ENCODE peak calls at places on chromosomes 2 and 18, in four cellular contexts. One of them, this sample, is unnamed.

GRCh38 chr2:7595181-7595580 is 678.0 kb downstream of the RNF144A start:
- DNase-seq in GM12878: no peak
- DNase-seq in HepG2: no peak
- DNase-seq in H1: no peak
- DNase-seq in this sample: no peak

GRCh38 chr18:3727260-3727659 is 277.3 kb downstream of the TGIF1 start:
- DNase-seq in GM12878: no peak
- DNase-seq in HepG2: no peak
- DNase-seq in H1: no peak
- DNase-seq in this sample: no peak

GRCh38 chr2:230134496-230135073 is 65.9 kb upstream of the SLC16A14 start:
- DNase-seq in GM12878: no peak
- DNase-seq in HepG2: no peak
- DNase-seq in H1: no peak
- DNase-seq in this sample: no peak

GRCh38 chr2:119820275-119820674 is 60.6 kb downstream of the PTPN4 start:
- DNase-seq in GM12878: no peak
- DNase-seq in HepG2: no peak
- DNase-seq in H1: no peak
- DNase-seq in this sample: peak; percentile 41

GRCh38 chr18:25056456-25056855 is 295.5 kb downstream of the ZNF521 start:
- DNase-seq in GM12878: no peak
- DNase-seq in HepG2: no peak
- DNase-seq in H1: no peak
- DNase-seq in this sample: no peak

GRCh38 chr18:35661483-35662146 is 80.1 kb downstream of the GALNT1 start:
- DNase-seq in GM12878: no peak
- DNase-seq in HepG2: peak; percentile 17
- DNase-seq in H1: no peak
- DNase-seq in this sample: no peak

GRCh38 chr2:173669271-173669853 is 295.8 kb downstream of the SP3 start:
- DNase-seq in GM12878: no peak
- DNase-seq in HepG2: no peak
- DNase-seq in H1: no peak
- DNase-seq in this sample: no peak

GRCh38 chr2:3827673-3828575 is 124.5 kb downstream of the DCDC2C start:
- DNase-seq in GM12878: no peak
- DNase-seq in HepG2: no peak
- DNase-seq in H1: no peak
- DNase-seq in this sample: peak; percentile 29

GRCh38 chr2:88451647-88452150 is 794 bp downstream of the FOXI3 start:
- DNase-seq in GM12878: no peak
- DNase-seq in HepG2: no peak
- DNase-seq in H1: no peak
- DNase-seq in this sample: peak; percentile 28

GRCh38 chr2:149692837-149693518 is 105.4 kb upstream of the MMADHC start:
- DNase-seq in GM12878: no peak
- DNase-seq in HepG2: no peak
- DNase-seq in H1: no peak
- DNase-seq in this sample: no peak

GRCh38 chr2:10186868-10187535 is 64.5 kb downstream of the RRM2 start:
- DNase-seq in GM12878: no peak
- DNase-seq in HepG2: no peak
- DNase-seq in H1: no peak
- DNase-seq in this sample: no peak

GRCh38 chr18:36294031-36294430 is 3.5 kb upstream of the FHOD3 start:
- DNase-seq in GM12878: no peak
- DNase-seq in HepG2: no peak
- DNase-seq in H1: no peak
- DNase-seq in this sample: no peak

GRCh38 chr2:9170458-9171130 is 36.0 kb upstream of the ASAP2 start:
- DNase-seq in GM12878: no peak
- DNase-seq in HepG2: no peak
- DNase-seq in H1: no peak
- DNase-seq in this sample: no peak

GRCh38 chr18:59008302-59008974 is 131.2 kb upstream of the SEC11C start:
- DNase-seq in GM12878: no peak
- DNase-seq in HepG2: no peak
- DNase-seq in H1: peak; percentile 10
- DNase-seq in this sample: no peak

GRCh38 chr2:64525323-64525625 is 1.1 kb downstream of the AFTPH start:
- DNase-seq in GM12878: no peak
- DNase-seq in HepG2: peak; percentile 28
- DNase-seq in H1: no peak
- DNase-seq in this sample: no peak

GRCh38 chr18:13217971-13218375 is 587 bp upstream of the LDLRAD4 start:
- DNase-seq in GM12878: no peak
- DNase-seq in HepG2: no peak
- DNase-seq in H1: no peak
- DNase-seq in this sample: no peak

GRCh38 chr18:22103664-22104031 is 65.7 kb upstream of the GATA6 start:
- DNase-seq in GM12878: no peak
- DNase-seq in HepG2: no peak
- DNase-seq in H1: no peak
- DNase-seq in this sample: no peak

GRCh38 chr2:120845281-120845680 is 109.6 kb downstream of the GLI2 start:
- DNase-seq in GM12878: no peak
- DNase-seq in HepG2: no peak
- DNase-seq in H1: no peak
- DNase-seq in this sample: no peak

GRCh38 chr2:151111599-151112278 is 149.9 kb downstream of the RBM43 start:
- DNase-seq in GM12878: no peak
- DNase-seq in HepG2: no peak
- DNase-seq in H1: no peak
- DNase-seq in this sample: no peak

GRCh38 chr2:20012282-20013060 is at the start of gene MATN3:
- DNase-seq in GM12878: no peak
- DNase-seq in HepG2: peak; percentile 68
- DNase-seq in H1: no peak
- DNase-seq in this sample: peak; percentile 45

GRCh38 chr18:61852496-61852895 is 40.3 kb downstream of the RNF152 start:
- DNase-seq in GM12878: no peak
- DNase-seq in HepG2: no peak
- DNase-seq in H1: no peak
- DNase-seq in this sample: no peak

GRCh38 chr2:108906403-108907077 is 82.5 kb downstream of the EDAR start:
- DNase-seq in GM12878: no peak
- DNase-seq in HepG2: no peak
- DNase-seq in H1: no peak
- DNase-seq in this sample: no peak

GRCh38 chr2:218400167-218400929 is 680 bp downstream of the CTDSP1 start:
- DNase-seq in GM12878: no peak
- DNase-seq in HepG2: no peak
- DNase-seq in H1: no peak
- DNase-seq in this sample: no peak

GRCh38 chr2:65071499-65072180 is 15.4 kb downstream of the CEP68 start:
- DNase-seq in GM12878: no peak
- DNase-seq in HepG2: no peak
- DNase-seq in H1: no peak
- DNase-seq in this sample: peak; percentile 34

GRCh38 chr2:226983891-226984290 is 148.0 kb downstream of the RHBDD1 start:
- DNase-seq in GM12878: no peak
- DNase-seq in HepG2: no peak
- DNase-seq in H1: no peak
- DNase-seq in this sample: no peak

GRCh38 chr18:8548186-8548585 is 61.1 kb upstream of the RAB12 start:
- DNase-seq in GM12878: no peak
- DNase-seq in HepG2: no peak
- DNase-seq in H1: no peak
- DNase-seq in this sample: no peak

GRCh38 chr2:44674473-44675299 is 266.8 kb upstream of the SIX3 start:
- DNase-seq in GM12878: no peak
- DNase-seq in HepG2: no peak
- DNase-seq in H1: no peak
- DNase-seq in this sample: no peak
- TF ChIP-seq SUZ12 in GM12878: no peak
- TF ChIP-seq SUZ12 in HepG2: no peak
- TF ChIP-seq SUZ12 in H1: no peak
- TF ChIP-seq SUZ12 in this sample: no peak

DNA sequence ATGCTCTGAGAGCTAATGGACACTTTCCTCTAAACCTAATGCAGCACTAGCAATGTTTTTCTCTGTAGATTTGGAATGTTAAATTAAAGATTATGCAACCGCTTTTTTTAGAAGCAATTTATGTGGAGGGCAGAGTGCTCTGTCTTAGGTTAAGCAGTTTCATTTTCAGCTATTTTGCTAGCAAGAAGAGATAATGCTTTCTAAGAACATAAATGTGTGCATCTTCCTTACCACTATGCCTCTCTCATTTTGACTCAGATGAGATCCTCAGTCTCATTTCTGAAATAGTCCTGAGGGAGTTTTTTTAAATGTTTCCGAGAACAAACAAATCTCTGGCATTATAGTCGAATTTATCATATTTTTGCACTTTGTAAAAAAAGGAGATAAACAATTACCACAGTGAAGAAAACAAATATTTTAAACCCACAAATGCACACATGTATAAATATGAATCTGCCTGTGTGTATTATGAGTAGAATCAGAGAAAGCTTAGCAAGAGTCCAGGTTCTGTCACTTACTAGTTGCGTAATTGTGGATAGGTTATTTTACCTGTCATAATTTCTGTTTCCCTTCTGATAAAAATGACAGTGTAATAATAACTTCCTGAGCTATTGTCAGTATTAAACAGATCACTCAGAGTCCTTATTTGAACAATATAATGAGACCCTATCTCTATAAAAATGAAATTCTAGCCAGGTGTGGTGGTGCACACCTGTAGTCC is 207.7 kb upstream of the CRIM1 start:
- DNase-seq in GM12878: peak; percentile 26
- DNase-seq in HepG2: no peak
- DNase-seq in H1: no peak
- DNase-seq in this sample: no peak
- TF ChIP-seq SP1 in GM12878: no peak
- TF ChIP-seq SP1 in HepG2: no peak
- TF ChIP-seq SP1 in H1: no peak
- TF ChIP-seq SP1 in this sample: no peak

GRCh38 chr2:233422050-233422639 is 67.9 kb downstream of the DGKD start:
- DNase-seq in GM12878: peak; percentile 66
- DNase-seq in HepG2: no peak
- DNase-seq in H1: no peak
- DNase-seq in this sample: no peak

GRCh38 chr2:233422649-233423435 is 68.5 kb downstream of the DGKD start:
- DNase-seq in GM12878: no peak
- DNase-seq in HepG2: no peak
- DNase-seq in H1: no peak
- DNase-seq in this sample: no peak

GRCh38 chr2:233423436-233423860 is 69.2 kb downstream of the DGKD start:
- DNase-seq in GM12878: no peak
- DNase-seq in HepG2: no peak
- DNase-seq in H1: no peak
- DNase-seq in this sample: no peak

GRCh38 chr2:233426619-233427342 is 72.5 kb downstream of the DGKD start:
- DNase-seq in GM12878: no peak
- DNase-seq in HepG2: peak; percentile 72
- DNase-seq in H1: no peak
- DNase-seq in this sample: no peak

GRCh38 chr2:233424028-233424951 is 70.0 kb downstream of the DGKD start:
- DNase-seq in GM12878: no peak
- DNase-seq in HepG2: no peak
- DNase-seq in H1: no peak
- DNase-seq in this sample: no peak
- TF ChIP-seq SUZ12 in GM12878: no peak
- TF ChIP-seq SUZ12 in HepG2: no peak
- TF ChIP-seq SUZ12 in H1: no peak
- TF ChIP-seq SUZ12 in this sample: no peak

GRCh38 chr2:175792199-175792598 is 209.9 kb downstream of the LNPK start:
- DNase-seq in GM12878: no peak
- DNase-seq in HepG2: no peak
- DNase-seq in H1: no peak
- DNase-seq in this sample: no peak

GRCh38 chr2:175786705-175787104 is 215.4 kb downstream of the LNPK start:
- DNase-seq in GM12878: no peak
- DNase-seq in HepG2: no peak
- DNase-seq in H1: no peak
- DNase-seq in this sample: no peak
- TF ChIP-seq SP1 in GM12878: no peak
- TF ChIP-seq SP1 in HepG2: no peak
- TF ChIP-seq SP1 in H1: no peak
- TF ChIP-seq SP1 in this sample: no peak

GRCh38 chr2:160305081-160305750 is 105.1 kb upstream of the ITGB6 start:
- DNase-seq in GM12878: no peak
- DNase-seq in HepG2: no peak
- DNase-seq in H1: no peak
- DNase-seq in this sample: no peak
- TF ChIP-seq SUZ12 in GM12878: no peak
- TF ChIP-seq SUZ12 in HepG2: no peak
- TF ChIP-seq SUZ12 in H1: no peak
- TF ChIP-seq SUZ12 in this sample: no peak

GRCh38 chr18:6747646-6748045 is 18.1 kb downstream of the ARHGAP28 start:
- DNase-seq in GM12878: no peak
- DNase-seq in HepG2: no peak
- DNase-seq in H1: no peak
- DNase-seq in this sample: no peak

GRCh38 chr18:6744816-6745455 is 15.4 kb downstream of the ARHGAP28 start:
- DNase-seq in GM12878: no peak
- DNase-seq in HepG2: no peak
- DNase-seq in H1: no peak
- DNase-seq in this sample: no peak

GRCh38 chr18:6746386-6746960 is 17.0 kb downstream of the ARHGAP28 start:
- DNase-seq in GM12878: no peak
- DNase-seq in HepG2: no peak
- DNase-seq in H1: no peak
- DNase-seq in this sample: no peak

GRCh38 chr18:6743988-6744387 is 14.5 kb downstream of the ARHGAP28 start:
- DNase-seq in GM12878: no peak
- DNase-seq in HepG2: no peak
- DNase-seq in H1: no peak
- DNase-seq in this sample: no peak

GRCh38 chr18:6745504-6746031 is 16.1 kb downstream of the ARHGAP28 start:
- DNase-seq in GM12878: no peak
- DNase-seq in HepG2: no peak
- DNase-seq in H1: no peak
- DNase-seq in this sample: no peak
- TF ChIP-seq SP1 in GM12878: no peak
- TF ChIP-seq SP1 in HepG2: no peak
- TF ChIP-seq SP1 in H1: no peak
- TF ChIP-seq SP1 in this sample: no peak

DNA sequence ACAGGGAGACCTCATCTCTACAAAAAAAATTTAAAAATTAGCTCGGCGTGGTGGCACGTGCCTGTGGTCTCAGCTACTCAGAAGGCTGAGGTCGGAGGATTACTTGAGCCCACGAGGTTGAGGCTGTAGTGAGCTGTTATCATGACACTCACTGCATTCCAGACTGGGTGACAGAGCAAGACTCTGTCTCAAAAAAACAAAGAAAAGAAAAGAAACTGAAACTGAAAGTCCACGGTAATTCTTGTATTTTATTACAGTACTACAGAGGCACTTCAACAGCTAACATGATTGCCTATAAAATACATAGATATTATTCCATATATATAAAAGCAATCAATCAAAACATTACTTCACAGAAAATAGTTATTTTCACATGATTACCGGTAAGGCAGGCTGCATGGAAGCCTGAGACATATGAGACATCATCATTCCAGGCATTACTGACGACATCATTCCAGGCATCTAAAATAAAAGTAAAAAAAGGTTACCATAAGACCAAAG is 23.1 kb downstream of the PRPF40A start:
- DNase-seq in GM12878: no peak
- DNase-seq in HepG2: no peak
- DNase-seq in H1: no peak
- DNase-seq in this sample: no peak
- TF ChIP-seq SUZ12 in GM12878: no peak
- TF ChIP-seq SUZ12 in HepG2: no peak
- TF ChIP-seq SUZ12 in H1: no peak
- TF ChIP-seq SUZ12 in this sample: no peak

This sample was measured in HEK293T.